ENCODE peak calls at places on chromosomes 12 and 14, in seven cellular contexts. L is stimulated activated CD4-positive, alpha-beta T cell treated with anti-CD3 and anti-CD28 coated beads, Interleukin-1b, Interleukin-23, amount 100 ng/mL, for 24 hours; Y is left ventricle myocardium inferior; A is tibial artery; E is A549; K is EH; Z is colonic mucosa. G is an unnamed sample.

GRCh38 chr14:23252420-23253333 is 14.9 kb downstream of the RNF212B start:
- DNase-seq in A (no peak), L (no peak), K (no peak), Y (no peak), Z (no peak), E (no peak), G (no peak)

GRCh38 chr12:1517007-1517406 is 77.4 kb downstream of the FBXL14 start:
- DNase-seq in Z (no peak), E (peak), Y (no peak), L (no peak), K (peak), A (no peak), G (peak)

GRCh38 chr12:112979281-112979680 is 962 bp downstream of the OAS2 start:
- DNase-seq in Y (no peak), A (peak), K (no peak), E (no peak), L (no peak), Z (peak), G (no peak)

GRCh38 chr12:128864516-128865186 is 11.4 kb downstream of the GLT1D1 start:
- DNase-seq in Y (peak), A (no peak), K (no peak), L (no peak), E (no peak), Z (no peak), G (no peak)

GRCh38 chr12:89117448-89118034 is 234.8 kb downstream of the DUSP6 start:
- DNase-seq in Y (no peak), A (no peak), E (no peak), Z (peak), K (peak), L (no peak), G (peak)

GRCh38 chr14:61608245-61609142 is 86.8 kb upstream of the HIF1A start:
- DNase-seq in Z (no peak), E (no peak), Y (no peak), K (peak), A (no peak), L (no peak), G (peak)

GRCh38 chr12:98999569-98999968 is 354.5 kb downstream of the APAF1 start:
- DNase-seq in L (no peak), E (no peak), Z (no peak), K (no peak), Y (no peak), A (no peak), G (no peak)

GRCh38 chr14:91924871-91925726 is 22.4 kb downstream of the FBLN5 start:
- DNase-seq in K (no peak), L (no peak), A (no peak), E (no peak), Z (no peak), Y (no peak), G (no peak)

GRCh38 chr12:6033546-6033945 is 88.5 kb upstream of the ANO2 start:
- DNase-seq in Z (no peak), A (no peak), K (no peak), E (no peak), Y (no peak), L (no peak), G (no peak)

GRCh38 chr12:7042847-7043246 is 17.7 kb upstream of the C1S start:
- DNase-seq in Z (no peak), K (peak), E (peak), L (no peak), Y (no peak), A (no peak), G (peak)

GRCh38 chr14:95486875-95487668 is 29.4 kb downstream of the SYNE3 start:
- DNase-seq in L (no peak), Y (no peak), E (no peak), Z (peak), K (no peak), A (no peak), G (no peak)

GRCh38 chr12:62215506-62215905 is 44.7 kb upstream of the USP15 start:
- DNase-seq in E (no peak), A (no peak), Z (no peak), Y (no peak), K (no peak), L (no peak), G (no peak)

GRCh38 chr14:97697772-97698171 is 900.6 kb downstream of the VRK1 start:
- DNase-seq in L (no peak), K (no peak), A (no peak), Y (no peak), Z (no peak), E (no peak), G (no peak)

GRCh38 chr14:61569783-61570182 is 125.5 kb upstream of the HIF1A start:
- DNase-seq in L (no peak), Y (peak), E (no peak), Z (no peak), K (peak), A (peak), G (peak)

GRCh38 chr12:4246116-4246515 is 27.4 kb upstream of the CCND2 start:
- DNase-seq in K (no peak), Y (no peak), L (no peak), E (no peak), A (no peak), Z (no peak), G (no peak)

GRCh38 chr12:41277019-41277770 is 89.1 kb downstream of the PDZRN4 start:
- DNase-seq in K (peak), E (peak), L (no peak), A (no peak), Y (no peak), Z (no peak), G (no peak)

GRCh38 chr14:56905282-56905681 is 95.0 kb upstream of the OTX2 start:
- DNase-seq in E (no peak), L (no peak), A (no peak), Y (no peak), Z (no peak), K (no peak), G (no peak)

GRCh38 chr14:19801118-19801464 is 2.5 kb upstream of the OR4N2 start:
- DNase-seq in Z (no peak), K (no peak), Y (no peak), L (no peak), E (no peak), A (no peak), G (no peak)

GRCh38 chr12:124804011-124804621 is 59.5 kb downstream of the SCARB1 start:
- DNase-seq in A (no peak), Z (no peak), Y (no peak), L (no peak), E (peak), K (peak), G (peak)

GRCh38 chr12:66071556-66071955 is 59.0 kb downstream of the LLPH start:
- DNase-seq in L (no peak), A (no peak), K (no peak), Z (no peak), E (no peak), Y (no peak), G (no peak)

GRCh38 chr14:22837750-22838538 is 1.6 kb downstream of the MMP14 start:
- DNase-seq in L (no peak), Z (peak), A (peak), K (peak), Y (peak), E (no peak), G (peak)

GRCh38 chr14:34733245-34733644 is 18.9 kb upstream of the CFL2 start:
- DNase-seq in L (no peak), E (no peak), Y (no peak), K (peak), A (no peak), Z (no peak), G (no peak)

GRCh38 chr14:91985008-91985407 is 37.5 kb upstream of the FBLN5 start:
- DNase-seq in Z (no peak), L (no peak), K (peak), E (no peak), Y (no peak), A (no peak), G (no peak)

GRCh38 chr14:33509454-33509853 is 441.4 kb downstream of the EGLN3 start:
- DNase-seq in Y (no peak), E (no peak), Z (no peak), K (no peak), A (no peak), L (no peak), G (no peak)